ENCODE peak calls at places on chromosomes 12 and 14, in eight cellular contexts. P is DMS53; Q is SHP77; H is NCI-H2029; J is activated CD4-positive, alpha-beta T cell treated with anti-CD3 and anti-CD28 coated beads for 48 hours; X is activated CD8-positive, alpha-beta memory T cell treated with anti-CD3 and anti-CD28 coated beads for 1 hour; K is head of caudate nucleus; A is fibroblast of pulmonary artery. N is an unnamed sample.

GRCh38 chr14:66476964-66477363 is 9.2 kb upstream of the CCDC196 start:
- DNase-seq in A (peak; percentile 30), P (no peak), Q (no peak), J (no peak), K (no peak), X (no peak), H (no peak), N (no peak)

GRCh38 chr14:89221109-89221508 is 195.9 kb downstream of the FOXN3 start:
- DNase-seq in J (no peak), A (peak; percentile 81), Q (no peak), P (peak; percentile 70), X (no peak), K (no peak), H (peak; percentile 65), N (no peak)

GRCh38 chr12:77087427-77087826 is 22.1 kb upstream of the E2F7 start:
- DNase-seq in P (peak; percentile 13), K (no peak), Q (no peak), X (no peak), A (peak; percentile 91), J (no peak), H (no peak), N (no peak)

GRCh38 chr14:51691176-51691575 is 39.5 kb downstream of the FRMD6 start:
- DNase-seq in Q (no peak), A (no peak), P (no peak), J (no peak), X (no peak), H (no peak), K (no peak), N (no peak)

GRCh38 chr14:50763386-50764007 is 67.5 kb downstream of the NIN start:
- DNase-seq in P (peak; percentile 36), X (no peak), H (peak; percentile 52), J (no peak), Q (no peak), K (no peak), A (peak; percentile 53), N (no peak)

GRCh38 chr14:103085106-103086091 is 1.4 kb downstream of the LBHD2 start:
- DNase-seq in X (no peak), J (no peak), H (no peak), A (no peak), Q (no peak), K (no peak), P (no peak), N (no peak)

GRCh38 chr14:93033983-93034670 is 81.6 kb downstream of the ITPK1 start:
- DNase-seq in X (no peak), H (no peak), P (no peak), Q (no peak), J (peak; percentile 42), K (peak; percentile 71), A (no peak), N (peak; percentile 5)

GRCh38 chr12:11886339-11886738 is 184.4 kb upstream of the BCL2L14 start:
- DNase-seq in K (no peak), H (no peak), P (peak; percentile 83), X (no peak), J (no peak), Q (no peak), A (no peak), N (no peak)

GRCh38 chr14:96408608-96409007 is 16.7 kb downstream of the AK7 start:
- DNase-seq in A (no peak), K (no peak), X (no peak), J (no peak), Q (no peak), H (no peak), P (no peak), N (no peak)

GRCh38 chr14:58617619-58618018 is 20.1 kb upstream of the DACT1 start:
- DNase-seq in K (no peak), J (no peak), X (no peak), H (no peak), A (no peak), P (no peak), Q (no peak), N (no peak)

GRCh38 chr12:27999970-28000369 is 27.4 kb upstream of the PTHLH start:
- DNase-seq in A (no peak), K (no peak), H (no peak), J (no peak), X (no peak), P (no peak), Q (no peak), N (no peak)

GRCh38 chr14:75063491-75064204 is at the start of gene ACYP1:
- DNase-seq in P (peak; percentile 88), X (peak; percentile 55), J (peak; percentile 95), A (peak; percentile 89), Q (peak; percentile 83), H (peak; percentile 49), K (peak; percentile 95), N (peak; percentile 86)

N was measured in T-helper 9 cell.